ENCODE peak calls at places on chromosomes 16 and 17, in six cellular contexts. Z, V, N, I, X and H are unnamed samples.

GRCh38 chr17:41547921-41548843 is 20.1 kb upstream of the KRT19 start:
- DNase-seq in Z (no peak), V (no peak), N (no peak), I (peak; percentile 94), X (no peak), H (peak; percentile 98)

GRCh38 chr16:71637398-71637797 is 11.4 kb downstream of the MARVELD3 start:
- DNase-seq in Z (no peak), V (no peak), N (peak; percentile 97), I (peak; percentile 47), X (peak; percentile 65), H (peak; percentile 86)

GRCh38 chr17:79997004-79997673 is 38.5 kb downstream of the TBC1D16 start:
- DNase-seq in Z (no peak), V (no peak), N (no peak), I (peak; percentile 26), X (no peak), H (no peak)

GRCh38 chr16:85384831-85385462 is 228.2 kb upstream of the GSE1 start:
- DNase-seq in Z (no peak), V (no peak), N (no peak), I (no peak), X (no peak), H (no peak)

GRCh38 chr17:83199500-83200201 is 120.2 kb downstream of the METRNL start:
- DNase-seq in Z (no peak), V (no peak), N (no peak), I (no peak), X (no peak), H (peak; percentile 49)

GRCh38 chr17:45115015-45115625 is 17.2 kb downstream of the PLCD3 start:
- DNase-seq in Z (no peak), V (no peak), N (no peak), I (no peak), X (no peak), H (no peak)

GRCh38 chr16:73054732-73055481 is 7.0 kb upstream of the ZFHX3 start:
- DNase-seq in Z (no peak), V (no peak), N (peak; percentile 51), I (peak; percentile 83), X (no peak), H (peak; percentile 77)

GRCh38 chr16:12231666-12232065 is 255.1 kb downstream of the SNX29 start:
- DNase-seq in Z (no peak), V (no peak), N (no peak), I (peak; percentile 73), X (no peak), H (peak; percentile 91)

GRCh38 chr17:14427914-14428639 is 127.2 kb downstream of the HS3ST3B1 start:
- DNase-seq in Z (no peak), V (no peak), N (no peak), I (no peak), X (no peak), H (no peak)

GRCh38 chr17:49414271-49414621 is 436 bp downstream of the PHB1 start:
- DNase-seq in Z (no peak), V (no peak), N (peak; percentile 10), I (no peak), X (no peak), H (no peak)

GRCh38 chr16:56632160-56632847 is at the start of gene MT1M:
- DNase-seq in Z (no peak), V (no peak), N (peak; percentile 32), I (peak; percentile 30), X (no peak), H (no peak)

GRCh38 chr17:48487221-48487620 is 43.6 kb downstream of the HOXB1 start:
- DNase-seq in Z (no peak), V (no peak), N (no peak), I (no peak), X (no peak), H (no peak)

GRCh38 chr17:13353590-13353989 is 248.1 kb downstream of the HS3ST3A1 start:
- DNase-seq in Z (no peak), V (no peak), N (no peak), I (peak; percentile 13), X (no peak), H (peak; percentile 29)

GRCh38 chr17:31654936-31655335 is 204.1 kb downstream of the COPRS start:
- DNase-seq in Z (no peak), V (no peak), N (peak; percentile 35), I (no peak), X (no peak), H (peak; percentile 12)

GRCh38 chr17:46870116-46870803 is 18.9 kb downstream of the WNT9B start:
- DNase-seq in Z (no peak), V (no peak), N (no peak), I (no peak), X (no peak), H (no peak)

GRCh38 chr17:61805399-61805798 is 57.9 kb downstream of the BRIP1 start:
- DNase-seq in Z (no peak), V (no peak), N (no peak), I (peak; percentile 28), X (no peak), H (peak; percentile 74)
- H2BK15ac ChIP-seq in Z (no peak overlapping the region), V (no peak overlapping the region), N (no peak overlapping the region), I (no peak overlapping the region), X (no peak overlapping the region), H (no peak overlapping the region)

GRCh38 chr17:50591338-50591737 is 30.8 kb downstream of the CACNA1G start:
- DNase-seq in Z (no peak), V (no peak), N (no peak), I (no peak), X (no peak), H (no peak)

GRCh38 chr17:50594931-50595330 is 34.4 kb downstream of the CACNA1G start:
- DNase-seq in Z (no peak), V (no peak), N (no peak), I (no peak), X (no peak), H (no peak)

GRCh38 chr17:50596191-50597037 is 35.9 kb downstream of the CACNA1G start:
- DNase-seq in Z (no peak), V (peak; percentile 38), N (peak; percentile 70), I (peak; percentile 39), X (peak; percentile 92), H (no peak)

GRCh38 chr17:50593321-50593720 is 32.8 kb downstream of the CACNA1G start:
- DNase-seq in Z (peak; percentile 82), V (no peak), N (peak; percentile 77), I (peak; percentile 13), X (peak; percentile 74), H (no peak)

DNA sequence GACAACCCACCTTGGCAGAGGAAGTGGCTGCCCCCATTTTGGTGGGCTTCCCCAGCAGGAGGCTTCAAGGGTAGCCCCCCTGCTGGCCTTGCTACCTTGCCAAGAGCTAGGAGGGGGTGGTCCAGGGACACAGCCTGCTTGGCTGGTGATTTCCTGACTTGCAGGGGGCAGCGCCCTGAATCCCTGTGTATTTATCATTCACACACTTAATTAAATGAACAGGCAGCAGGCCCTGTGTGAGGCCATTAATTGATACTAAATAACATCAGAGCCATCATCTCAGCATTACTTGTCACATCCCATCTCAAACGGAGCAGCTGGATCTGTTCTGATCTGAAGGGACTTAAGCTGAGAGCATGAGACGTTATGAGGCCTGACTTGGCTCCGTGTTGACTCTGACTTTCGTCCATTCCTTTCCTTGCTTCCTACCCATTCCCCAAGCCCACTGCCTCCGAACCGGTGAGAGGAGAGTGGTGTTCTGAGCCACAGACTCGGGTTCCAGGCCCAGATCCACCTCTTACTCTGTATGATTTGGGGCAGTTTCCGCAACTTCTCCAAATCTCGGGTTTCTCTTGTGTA is 33.6 kb downstream of the CACNA1G start:
- DNase-seq in Z (no peak), V (no peak), N (no peak), I (no peak), X (no peak), H (no peak)
- H2BK15ac ChIP-seq in Z (no peak overlapping the region), V (no peak overlapping the region), N (no peak overlapping the region), I (peak overlapping the region; percentile 54), X (no peak overlapping the region), H (no peak overlapping the region)

GRCh38 chr17:40321502-40322416 is 12.8 kb downstream of the RARA start:
- DNase-seq in Z (no peak), V (no peak), N (no peak), I (no peak), X (peak; percentile 33), H (no peak)
- H2BK15ac ChIP-seq in Z (no peak overlapping the region), V (peak overlapping the region; percentile 40), N (no peak overlapping the region), I (peak overlapping the region; percentile 94), X (no peak overlapping the region), H (peak overlapping the region; percentile 79)

GRCh38 chr16:54991525-54991924 is 60.9 kb downstream of the IRX5 start:
- DNase-seq in Z (no peak), V (no peak), N (no peak), I (no peak), X (no peak), H (no peak)

GRCh38 chr16:54986404-54986803 is 55.7 kb downstream of the IRX5 start:
- DNase-seq in Z (no peak), V (no peak), N (no peak), I (no peak), X (no peak), H (no peak)

GRCh38 chr16:54985156-54985555 is 54.5 kb downstream of the IRX5 start:
- DNase-seq in Z (no peak), V (no peak), N (no peak), I (no peak), X (no peak), H (no peak)

GRCh38 chr16:54985668-54986067 is 55.0 kb downstream of the IRX5 start:
- DNase-seq in Z (no peak), V (no peak), N (no peak), I (no peak), X (no peak), H (no peak)

GRCh38 chr16:54987081-54987480 is 56.4 kb downstream of the IRX5 start:
- DNase-seq in Z (peak; percentile 21), V (no peak), N (no peak), I (no peak), X (no peak), H (no peak)
- H2BK15ac ChIP-seq in Z (peak overlapping the region; percentile 3), V (no peak overlapping the region), N (no peak overlapping the region), I (no peak overlapping the region), X (no peak overlapping the region), H (no peak overlapping the region)

DNA sequence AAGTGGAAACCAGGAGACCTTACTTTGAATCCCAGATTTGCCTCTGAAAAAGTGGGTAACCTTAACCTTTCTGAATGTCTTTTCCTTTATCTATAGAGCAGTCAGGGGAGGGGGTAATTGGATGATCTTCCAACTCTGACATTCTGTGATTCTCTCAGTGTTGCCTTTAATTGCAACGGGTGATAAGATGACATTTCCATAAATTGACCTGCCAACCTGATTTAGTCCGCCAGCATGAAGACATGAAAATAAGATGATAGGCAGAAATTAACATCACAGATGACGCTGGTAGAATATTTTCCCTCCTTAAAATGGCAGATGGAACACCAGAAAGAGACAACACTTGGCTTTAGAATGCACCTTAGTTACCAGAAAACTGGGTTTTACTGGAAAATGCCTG is 72.6 kb downstream of the VAT1L start:
- DNase-seq in Z (no peak), V (no peak), N (no peak), I (no peak), X (no peak), H (no peak)
- H2BK15ac ChIP-seq in Z (no peak overlapping the region), V (no peak overlapping the region), N (no peak overlapping the region), I (no peak overlapping the region), X (no peak overlapping the region), H (no peak overlapping the region)

DNA sequence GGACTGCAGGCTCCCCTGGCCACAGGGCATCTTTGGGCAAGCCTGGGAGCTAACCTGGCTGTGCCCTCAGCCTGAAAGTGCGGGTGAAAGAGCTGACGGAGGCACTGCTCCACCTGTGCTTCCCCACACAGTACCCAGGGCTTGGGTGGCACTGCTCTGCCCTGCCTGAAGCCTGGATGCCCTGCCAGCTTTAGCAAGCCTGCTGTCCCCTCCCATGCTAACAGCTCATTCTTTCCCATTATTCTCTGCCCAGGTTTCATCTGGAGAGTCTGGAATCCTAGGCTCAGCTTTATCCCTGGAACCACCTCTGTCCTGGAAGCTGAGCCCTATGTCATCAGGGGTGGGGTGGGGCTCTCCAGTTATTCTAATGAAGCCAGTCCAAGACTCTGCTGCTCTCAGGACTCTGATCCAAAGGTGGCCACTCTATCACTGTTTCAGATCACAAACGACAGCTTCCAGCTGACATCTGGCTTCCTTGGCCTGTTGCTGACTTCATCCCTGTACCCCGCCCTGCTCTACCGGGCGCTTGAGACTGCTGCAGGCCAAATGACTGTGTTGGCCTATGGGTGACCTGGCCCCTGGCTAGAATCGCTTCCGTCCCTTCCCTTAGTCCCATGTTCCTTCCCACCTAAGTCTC is 29.3 kb downstream of the HIC1 start:
- DNase-seq in Z (no peak), V (no peak), N (no peak), I (peak; percentile 84), X (no peak), H (peak; percentile 53)
- H2BK15ac ChIP-seq in Z (no peak overlapping the region), V (no peak overlapping the region), N (no peak overlapping the region), I (peak overlapping the region; percentile 68), X (no peak overlapping the region), H (peak overlapping the region; percentile 64)